ENCODE peak calls at places on chromosome 3, in nine cellular contexts. U is A549, R is ovary, W is K562, Y is tibial nerve, H is esophagus muscularis mucosa, L is SK-N-SH, T is sigmoid colon, S is stomach. D is an unnamed sample.

GRCh38 chr3:130488288-130488687 is 28.7 kb upstream of the COL6A6 start:
- DNase-seq in U (no peak), R (no peak), W (no peak), Y (no peak), H (no peak), L (peak), T (no peak), S (no peak), D (no peak)

GRCh38 chr3:180610981-180611380 is 9.0 kb downstream of the TTC14 start:
- DNase-seq in U (no peak), R (no peak), W (no peak), Y (no peak), H (no peak), L (no peak), T (no peak), S (no peak), D (no peak)

GRCh38 chr3:82347585-82347984 is 586.1 kb upstream of the GBE1 start:
- DNase-seq in U (no peak), R (no peak), W (no peak), Y (no peak), H (no peak), L (no peak), T (no peak), S (no peak), D (no peak)

GRCh38 chr3:131883086-131883485 is 151.7 kb downstream of the CPNE4 start:
- DNase-seq in U (no peak), R (no peak), W (no peak), Y (no peak), H (no peak), L (no peak), T (no peak), S (no peak), D (no peak)

GRCh38 chr3:100706365-100706764 is 2.9 kb upstream of the TFG start:
- DNase-seq in U (no peak), R (no peak), W (no peak), Y (no peak), H (no peak), L (no peak), T (no peak), S (no peak), D (no peak)

GRCh38 chr3:46280105-46280797 is 38.0 kb downstream of the CCR3 start:
- DNase-seq in U (no peak), R (no peak), W (no peak), Y (no peak), H (peak), L (no peak), T (no peak), S (no peak), D (no peak)

GRCh38 chr3:128193153-128193552 is 39.9 kb downstream of the EEFSEC start:
- DNase-seq in U (no peak), R (no peak), W (no peak), Y (no peak), H (peak), L (no peak), T (no peak), S (no peak), D (no peak)

GRCh38 chr3:5197470-5198312 is 10.2 kb downstream of the EDEM1 start:
- DNase-seq in U (no peak), R (no peak), W (no peak), Y (no peak), H (no peak), L (no peak), T (no peak), S (no peak), D (no peak)

GRCh38 chr3:152232679-152233078 is 36.0 kb upstream of the MBNL1 start:
- DNase-seq in U (no peak), R (no peak), W (no peak), Y (no peak), H (no peak), L (no peak), T (no peak), S (no peak), D (no peak)

GRCh38 chr3:34260991-34261365 is 462.5 kb downstream of the PDCD6IP start:
- DNase-seq in U (no peak), R (no peak), W (no peak), Y (no peak), H (no peak), L (no peak), T (no peak), S (no peak), D (no peak)

GRCh38 chr3:134449277-134449676 is 36.5 kb downstream of the ANAPC13 start:
- DNase-seq in U (peak), R (peak), W (no peak), Y (peak), H (peak), L (peak), T (no peak), S (peak), D (peak)

GRCh38 chr3:62632510-62633294 is 242.5 kb downstream of the CADPS start:
- DNase-seq in U (no peak), R (no peak), W (no peak), Y (no peak), H (no peak), L (no peak), T (no peak), S (no peak), D (no peak)

GRCh38 chr3:16060945-16061344 is 113.5 kb upstream of the GALNT15 start:
- DNase-seq in U (peak), R (peak), W (no peak), Y (peak), H (no peak), L (no peak), T (peak), S (no peak), D (no peak)

GRCh38 chr3:147513785-147514184 is 104.6 kb downstream of the ZIC1 start:
- DNase-seq in U (no peak), R (no peak), W (no peak), Y (no peak), H (no peak), L (no peak), T (no peak), S (no peak), D (no peak)

GRCh38 chr3:23900744-23901143 is 16.0 kb downstream of the NKIRAS1 start:
- DNase-seq in U (peak), R (no peak), W (no peak), Y (no peak), H (no peak), L (no peak), T (no peak), S (no peak), D (no peak)

GRCh38 chr3:24341668-24342067 is 153.0 kb downstream of the THRB start:
- DNase-seq in U (no peak), R (no peak), W (no peak), Y (no peak), H (no peak), L (no peak), T (no peak), S (no peak), D (no peak)

GRCh38 chr3:3817870-3818269 is 18.6 kb downstream of the LRRN1 start:
- DNase-seq in U (no peak), R (no peak), W (no peak), Y (no peak), H (no peak), L (no peak), T (no peak), S (no peak), D (no peak)

GRCh38 chr3:174198199-174198598 is 660.9 kb upstream of the NAALADL2 start:
- DNase-seq in U (no peak), R (no peak), W (no peak), Y (no peak), H (no peak), L (no peak), T (no peak), S (no peak), D (no peak)

GRCh38 chr3:151357461-151357850 is 27.1 kb downstream of the P2RY12 start:
- DNase-seq in U (no peak), R (no peak), W (no peak), Y (no peak), H (no peak), L (no peak), T (no peak), S (no peak), D (no peak)

GRCh38 chr3:172152869-172153268 is 113.5 kb downstream of the FNDC3B start:
- DNase-seq in U (no peak), R (no peak), W (no peak), Y (no peak), H (no peak), L (no peak), T (no peak), S (no peak), D (no peak)

GRCh38 chr3:60149501-60149900 is 1099.7 kb upstream of the CFAP20DC start:
- DNase-seq in U (no peak), R (no peak), W (no peak), Y (no peak), H (no peak), L (no peak), T (no peak), S (no peak), D (no peak)

GRCh38 chr3:179196098-179196497 is 47.9 kb downstream of the PIK3CA start:
- DNase-seq in U (no peak), R (no peak), W (no peak), Y (no peak), H (no peak), L (no peak), T (no peak), S (no peak), D (no peak)

DNA sequence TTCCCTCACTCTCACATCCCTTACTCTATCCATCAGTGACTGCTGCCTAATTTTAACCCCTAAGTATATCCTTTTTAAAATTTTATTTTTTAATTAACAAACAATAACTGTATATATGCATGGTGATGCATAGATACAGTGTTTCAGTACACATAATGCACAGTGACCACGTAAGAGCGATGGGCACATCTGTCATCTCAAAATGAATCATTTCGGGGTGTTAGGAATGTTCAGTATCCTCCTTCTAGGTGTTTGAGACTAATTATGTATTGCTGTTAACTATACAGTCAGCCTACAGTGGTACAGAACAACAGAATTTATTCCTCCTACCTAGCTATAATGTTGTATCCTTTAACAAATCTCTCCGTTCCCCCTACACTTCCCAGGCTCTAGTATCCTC is 307.0 kb downstream of the FOXP1 start:
- DNase-seq in U (no peak), R (no peak), W (no peak), Y (no peak), H (no peak), L (no peak), T (no peak), S (no peak), D (no peak)
- TF ChIP-seq EP300 in U (no peak), R (no peak), W (no peak), Y (no peak), H (no peak), L (no peak), T (no peak), S (no peak), D (no peak)

DNA sequence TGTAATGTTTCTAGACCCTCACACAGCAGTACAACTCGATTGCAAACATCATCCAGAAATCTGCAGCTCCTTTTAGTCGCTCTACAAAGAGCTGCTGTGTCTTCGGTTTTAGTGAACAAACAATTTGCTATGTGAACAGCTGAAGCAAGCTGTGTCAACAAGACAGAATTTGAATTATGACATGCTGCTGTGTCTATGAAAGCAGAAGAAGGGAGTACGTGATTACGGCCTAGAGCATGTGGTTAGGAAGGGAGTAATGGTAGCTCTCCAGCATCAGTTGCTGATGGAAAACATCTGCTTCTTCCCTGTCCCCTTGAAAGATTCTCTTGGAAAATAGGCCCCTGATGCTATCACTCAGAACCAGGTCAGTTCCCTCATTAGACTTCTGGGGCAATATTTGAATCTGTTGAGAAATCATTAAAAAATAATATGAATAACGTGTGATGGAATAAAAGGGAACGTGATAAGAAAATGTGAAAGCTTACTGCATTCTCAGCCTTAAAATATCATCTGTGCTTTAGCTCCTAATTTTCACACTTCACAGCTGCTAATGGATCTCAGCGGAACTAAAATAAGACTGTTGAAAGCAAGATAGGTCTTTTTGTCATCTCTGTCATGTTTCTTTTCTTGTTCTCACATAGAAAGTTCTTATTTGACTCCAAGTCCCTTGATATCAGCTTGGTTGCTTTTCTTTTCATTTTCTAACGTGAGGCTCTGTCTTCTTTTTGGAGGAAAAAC is 891.5 kb downstream of the ROBO2 start:
- DNase-seq in U (no peak), R (peak), W (no peak), Y (peak), H (no peak), L (peak), T (peak), S (no peak), D (no peak)
- TF ChIP-seq EP300 in U (no peak), R (no peak), W (no peak), Y (no peak), H (no peak), L (no peak), T (no peak), S (no peak), D (no peak)

DNA sequence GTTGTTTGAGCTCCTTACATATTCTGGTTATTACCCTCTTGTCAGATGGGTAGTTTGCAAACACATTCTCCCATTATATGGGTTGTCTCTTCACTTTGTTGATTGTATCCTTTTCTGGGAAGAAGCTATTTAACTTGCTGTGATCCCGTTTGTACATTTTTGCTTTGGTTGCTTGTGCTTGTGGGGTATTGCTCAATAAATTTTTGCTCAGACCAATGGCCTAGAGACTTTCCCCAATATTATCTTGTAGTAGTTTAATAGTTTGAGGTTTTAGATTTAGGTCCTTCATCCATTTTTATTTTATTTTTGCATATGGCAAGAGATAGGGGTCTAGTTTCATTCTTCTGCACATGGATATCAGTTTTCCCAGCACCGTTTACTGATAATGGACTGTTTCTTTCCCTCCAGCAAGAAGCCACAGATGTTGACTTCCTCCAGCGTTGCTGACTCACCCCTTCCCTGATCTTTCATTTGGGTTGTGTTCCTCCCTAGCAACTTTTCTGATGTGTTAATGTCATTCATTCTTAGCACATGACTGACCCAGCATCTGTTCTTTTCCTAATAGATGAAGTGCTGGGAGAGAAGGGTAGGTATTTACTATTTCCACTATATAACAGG is 166.7 kb upstream of the SGO1 start:
- DNase-seq in U (no peak), R (no peak), W (no peak), Y (no peak), H (no peak), L (no peak), T (no peak), S (no peak), D (no peak)
- TF ChIP-seq EP300 in U (no peak), R (no peak), W (peak), Y (no peak), H (no peak), L (no peak), T (no peak), S (no peak), D (no peak)

GRCh38 chr3:111737712-111738097 is 121.4 kb upstream of the PHLDB2 start:
- DNase-seq in U (peak), R (peak), W (no peak), Y (peak), H (peak), L (no peak), T (peak), S (peak), D (peak)

GRCh38 chr3:111738238-111738637 is 120.8 kb upstream of the PHLDB2 start:
- DNase-seq in U (no peak), R (no peak), W (no peak), Y (no peak), H (no peak), L (no peak), T (no peak), S (no peak), D (no peak)

GRCh38 chr3:111738790-111739189 is 120.3 kb upstream of the PHLDB2 start:
- DNase-seq in U (no peak), R (no peak), W (no peak), Y (no peak), H (peak), L (no peak), T (no peak), S (no peak), D (no peak)

GRCh38 chr3:111735912-111736311 is 123.2 kb upstream of the PHLDB2 start:
- DNase-seq in U (no peak), R (no peak), W (no peak), Y (no peak), H (no peak), L (no peak), T (no peak), S (no peak), D (no peak)

DNA sequence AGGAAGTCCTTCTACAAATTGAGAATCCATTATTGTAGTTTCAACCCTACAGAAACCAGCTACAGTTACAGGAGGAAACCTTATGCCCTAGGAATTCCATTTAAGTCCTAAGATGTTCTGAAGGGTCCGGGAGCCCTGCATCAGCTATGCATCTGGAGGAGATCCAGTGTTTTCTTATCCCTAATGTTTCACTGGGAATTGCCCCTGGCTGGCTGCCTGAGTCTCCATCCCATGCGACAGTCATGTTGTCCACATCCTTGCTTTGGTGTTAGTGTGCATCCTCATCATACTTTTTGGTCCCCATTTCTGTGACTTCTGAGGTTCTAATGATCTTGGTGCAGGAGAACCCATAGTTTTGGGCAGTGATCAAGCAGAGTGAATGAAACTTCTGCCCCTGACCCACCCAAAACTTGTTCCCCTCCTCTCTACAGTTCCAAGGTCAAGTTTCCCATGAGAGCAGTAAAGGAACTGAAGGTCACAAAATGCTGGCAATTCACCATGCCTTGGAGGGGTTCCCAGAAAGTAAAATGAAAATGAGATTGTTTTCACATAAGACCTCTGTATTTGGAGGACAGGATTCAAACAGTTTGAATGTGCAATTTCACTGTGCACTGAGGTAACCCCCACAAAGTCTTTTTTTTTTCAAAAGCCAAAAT is 121.9 kb upstream of the PHLDB2 start:
- DNase-seq in U (no peak), R (peak), W (no peak), Y (no peak), H (peak), L (no peak), T (no peak), S (peak), D (no peak)
- TF ChIP-seq EP300 in U (no peak), R (no peak), W (no peak), Y (no peak), H (no peak), L (no peak), T (no peak), S (no peak), D (no peak)

GRCh38 chr3:187740446-187741399 is 4.5 kb downstream of the BCL6 start:
- DNase-seq in U (peak), R (peak), W (peak), Y (peak), H (peak), L (peak), T (peak), S (peak), D (peak)

GRCh38 chr3:187739561-187740445 is 5.5 kb downstream of the BCL6 start:
- DNase-seq in U (peak), R (peak), W (peak), Y (peak), H (peak), L (peak), T (peak), S (peak), D (peak)

GRCh38 chr3:187738089-187738399 is 7.2 kb downstream of the BCL6 start:
- DNase-seq in U (no peak), R (no peak), W (no peak), Y (no peak), H (no peak), L (no peak), T (no peak), S (no peak), D (no peak)

GRCh38 chr3:187738400-187739124 is 6.7 kb downstream of the BCL6 start:
- DNase-seq in U (peak), R (peak), W (peak), Y (peak), H (peak), L (peak), T (peak), S (peak), D (peak)

DNA sequence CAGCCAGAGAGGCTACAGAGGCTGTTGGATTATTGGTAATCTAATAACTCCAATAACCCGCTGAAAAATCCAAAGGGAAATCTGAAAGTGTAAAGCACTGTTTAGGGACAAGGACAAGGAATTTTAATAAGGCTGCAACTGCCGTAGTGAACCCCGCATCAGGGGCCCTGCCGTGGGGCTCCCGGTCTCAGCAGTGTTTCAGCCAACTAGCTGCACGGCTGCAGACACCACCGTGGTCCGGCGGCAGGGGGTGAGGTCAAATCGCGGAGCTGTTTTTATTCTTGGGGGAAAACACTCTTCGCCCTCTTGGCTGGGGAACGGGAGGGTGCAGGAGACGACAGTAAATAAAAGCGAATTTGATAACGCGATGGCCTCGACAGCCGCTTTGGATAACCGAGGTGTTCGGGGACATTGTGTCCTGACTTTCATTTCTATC is 6.1 kb downstream of the BCL6 start:
- DNase-seq in U (no peak), R (peak), W (no peak), Y (peak), H (peak), L (no peak), T (no peak), S (peak), D (no peak)
- TF ChIP-seq EP300 in U (no peak), R (no peak), W (no peak), Y (no peak), H (no peak), L (no peak), T (no peak), S (peak), D (no peak)

DNA sequence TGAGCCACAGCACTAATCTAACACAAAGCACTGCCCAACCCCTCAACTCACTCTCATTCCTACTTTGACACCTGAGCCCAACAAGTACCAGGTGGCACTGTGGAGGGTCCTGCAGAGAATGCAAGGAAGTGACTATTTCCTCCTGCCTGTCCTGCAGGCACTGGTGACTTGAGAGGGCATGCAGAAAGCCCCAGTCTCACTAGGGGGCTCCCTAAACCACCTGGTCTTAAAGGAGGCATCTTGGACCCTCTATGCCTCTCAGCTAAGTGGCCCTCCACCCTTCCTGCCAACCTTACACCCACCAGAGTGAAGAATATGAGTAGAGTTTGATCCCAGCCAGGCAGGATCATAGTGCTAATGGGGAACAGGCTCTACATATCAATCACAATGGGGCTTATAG is 15.2 kb downstream of the TRAIP start:
- DNase-seq in U (peak), R (no peak), W (peak), Y (no peak), H (no peak), L (no peak), T (no peak), S (no peak), D (no peak)
- TF ChIP-seq EP300 in U (no peak), R (no peak), W (no peak), Y (no peak), H (no peak), L (no peak), T (no peak), S (no peak), D (no peak)

GRCh38 chr3:13064469-13064868 is 8.8 kb downstream of the IQSEC1 start:
- DNase-seq in U (no peak), R (no peak), W (no peak), Y (no peak), H (no peak), L (no peak), T (no peak), S (no peak), D (no peak)
- TF ChIP-seq EP300 in U (no peak), R (no peak), W (no peak), Y (no peak), H (no peak), L (no peak), T (no peak), S (no peak), D (no peak)